ENCODE peak calls at places on chromosome 22, in four cellular contexts. One of them, this sample, is unnamed.

GRCh38 chr22:35352214-35353111 is 28.4 kb upstream of the HMOX1 start:
- DNase-seq in body of pancreas: peak
- DNase-seq in right atrium auricular region: peak
- DNase-seq in GM06990: peak
- DNase-seq in this sample: no peak

GRCh38 chr22:28023036-28023435 is 104.0 kb upstream of the PITPNB start:
- DNase-seq in body of pancreas: peak
- DNase-seq in GM06990: no peak
- DNase-seq in right atrium auricular region: peak
- DNase-seq in this sample: peak

GRCh38 chr22:41922336-41922735 is 4.3 kb downstream of the TNFRSF13C start:
- DNase-seq in body of pancreas: no peak
- DNase-seq in GM06990: no peak
- DNase-seq in right atrium auricular region: no peak
- DNase-seq in this sample: no peak

GRCh38 chr22:26127126-26127525 is 42.1 kb upstream of the SEZ6L start:
- DNase-seq in GM06990: no peak
- DNase-seq in body of pancreas: no peak
- DNase-seq in right atrium auricular region: no peak
- DNase-seq in this sample: no peak

GRCh38 chr22:42959472-42960145 is 55.3 kb downstream of the PACSIN2 start:
- DNase-seq in right atrium auricular region: peak
- DNase-seq in body of pancreas: peak
- DNase-seq in GM06990: no peak
- DNase-seq in this sample: no peak

GRCh38 chr22:27718186-27719032 is 83.1 kb downstream of the MN1 start:
- DNase-seq in right atrium auricular region: peak
- DNase-seq in body of pancreas: peak
- DNase-seq in GM06990: no peak
- DNase-seq in this sample: peak

GRCh38 chr22:23606204-23607131 is 25.7 kb downstream of the DRICH1 start:
- DNase-seq in GM06990: no peak
- DNase-seq in right atrium auricular region: no peak
- DNase-seq in body of pancreas: no peak
- DNase-seq in this sample: no peak

GRCh38 chr22:17974703-17975372 is 49.5 kb downstream of the MICAL3 start:
- DNase-seq in GM06990: peak
- DNase-seq in right atrium auricular region: no peak
- DNase-seq in body of pancreas: no peak
- DNase-seq in this sample: no peak

GRCh38 chr22:46056169-46057041 is 79.4 kb upstream of the WNT7B start:
- DNase-seq in body of pancreas: peak
- DNase-seq in GM06990: no peak
- DNase-seq in right atrium auricular region: no peak
- DNase-seq in this sample: no peak

GRCh38 chr22:26502688-26503561 is 9.3 kb downstream of the TFIP11 start:
- DNase-seq in GM06990: peak
- DNase-seq in body of pancreas: no peak
- DNase-seq in right atrium auricular region: no peak
- DNase-seq in this sample: no peak

GRCh38 chr22:38872172-38872830 is at the start of gene CBX6:
- DNase-seq in body of pancreas: peak
- DNase-seq in right atrium auricular region: peak
- DNase-seq in GM06990: peak
- DNase-seq in this sample: peak

GRCh38 chr22:36374603-36375024 is 13.2 kb downstream of the MYH9 start:
- DNase-seq in GM06990: no peak
- DNase-seq in body of pancreas: no peak
- DNase-seq in right atrium auricular region: no peak
- DNase-seq in this sample: no peak

GRCh38 chr22:43014062-43014875 is 680 bp downstream of the PACSIN2 start:
- DNase-seq in GM06990: peak
- DNase-seq in body of pancreas: peak
- DNase-seq in right atrium auricular region: no peak
- DNase-seq in this sample: no peak

GRCh38 chr22:45237065-45237990 is 3.4 kb downstream of the KIAA0930 start:
- DNase-seq in body of pancreas: no peak
- DNase-seq in GM06990: no peak
- DNase-seq in right atrium auricular region: no peak
- DNase-seq in this sample: no peak

GRCh38 chr22:29621761-29622526 is 18.5 kb downstream of the NF2 start:
- DNase-seq in body of pancreas: no peak
- DNase-seq in right atrium auricular region: no peak
- DNase-seq in GM06990: no peak
- DNase-seq in this sample: no peak

GRCh38 chr22:24444251-24444650 is 16.9 kb downstream of the ADORA2A start:
- DNase-seq in GM06990: no peak
- DNase-seq in body of pancreas: no peak
- DNase-seq in right atrium auricular region: no peak
- DNase-seq in this sample: no peak

GRCh38 chr22:22408731-22409696 is 99.5 kb downstream of the ZNF280B start:
- DNase-seq in GM06990: peak
- DNase-seq in right atrium auricular region: peak
- DNase-seq in body of pancreas: peak
- DNase-seq in this sample: peak

GRCh38 chr22:46763051-46763705 is 728 bp downstream of the TBC1D22A start:
- DNase-seq in right atrium auricular region: peak
- DNase-seq in GM06990: peak
- DNase-seq in body of pancreas: no peak
- DNase-seq in this sample: no peak

GRCh38 chr22:42562282-42562681 is 8.5 kb downstream of the SERHL2 start:
- DNase-seq in right atrium auricular region: no peak
- DNase-seq in body of pancreas: no peak
- DNase-seq in GM06990: peak
- DNase-seq in this sample: no peak

GRCh38 chr22:23282089-23282501 is 101.8 kb downstream of the BCR start:
- DNase-seq in right atrium auricular region: peak
- DNase-seq in body of pancreas: peak
- DNase-seq in GM06990: no peak
- DNase-seq in this sample: peak

GRCh38 chr22:46347646-46348045 is 12.1 kb downstream of the TRMU start:
- DNase-seq in GM06990: no peak
- DNase-seq in right atrium auricular region: no peak
- DNase-seq in body of pancreas: no peak
- DNase-seq in this sample: no peak

GRCh38 chr22:23204541-23205157 is 24.3 kb downstream of the BCR start:
- DNase-seq in right atrium auricular region: peak
- DNase-seq in body of pancreas: peak
- DNase-seq in GM06990: no peak
- DNase-seq in this sample: no peak

GRCh38 chr22:27223317-27224177 is 566.2 kb downstream of the MIAT start:
- DNase-seq in right atrium auricular region: no peak
- DNase-seq in GM06990: no peak
- DNase-seq in body of pancreas: no peak
- DNase-seq in this sample: no peak

GRCh38 chr22:26471522-26471921 is 12.1 kb downstream of the HPS4 start:
- DNase-seq in right atrium auricular region: no peak
- DNase-seq in body of pancreas: no peak
- DNase-seq in GM06990: no peak
- DNase-seq in this sample: no peak

GRCh38 chr22:35838849-35839646 is 121.4 kb downstream of the APOL5 start:
- DNase-seq in right atrium auricular region: no peak
- DNase-seq in GM06990: no peak
- DNase-seq in body of pancreas: no peak
- DNase-seq in this sample: no peak

GRCh38 chr22:46545041-46545796 is 7.8 kb upstream of the CELSR1 start:
- DNase-seq in GM06990: no peak
- DNase-seq in body of pancreas: no peak
- DNase-seq in right atrium auricular region: no peak
- DNase-seq in this sample: no peak

GRCh38 chr22:31952459-31952858 is 8.1 kb downstream of the YWHAH start:
- DNase-seq in right atrium auricular region: no peak
- DNase-seq in body of pancreas: no peak
- DNase-seq in GM06990: no peak
- DNase-seq in this sample: no peak

GRCh38 chr22:31948002-31948401 is 3.7 kb downstream of the YWHAH start:
- DNase-seq in body of pancreas: peak
- DNase-seq in right atrium auricular region: no peak
- DNase-seq in GM06990: no peak
- DNase-seq in this sample: no peak

GRCh38 chr22:31952094-31952401 is 7.7 kb downstream of the YWHAH start:
- DNase-seq in GM06990: no peak
- DNase-seq in body of pancreas: no peak
- DNase-seq in right atrium auricular region: no peak
- DNase-seq in this sample: no peak

GRCh38 chr22:31951201-31952093 is 7.1 kb downstream of the YWHAH start:
- DNase-seq in right atrium auricular region: no peak
- DNase-seq in GM06990: no peak
- DNase-seq in body of pancreas: no peak
- DNase-seq in this sample: no peak

GRCh38 chr22:31950226-31950625 is 5.9 kb downstream of the YWHAH start:
- DNase-seq in right atrium auricular region: no peak
- DNase-seq in body of pancreas: no peak
- DNase-seq in GM06990: no peak
- DNase-seq in this sample: no peak
- TF ChIP-seq CTCF in right atrium auricular region: no peak
- TF ChIP-seq CTCF in body of pancreas: no peak
- TF ChIP-seq CTCF in GM06990: no peak
- TF ChIP-seq CTCF in this sample: no peak

GRCh38 chr22:48488611-48489456 is 1338.8 kb downstream of the BRD1 start:
- DNase-seq in GM06990: no peak
- DNase-seq in body of pancreas: no peak
- DNase-seq in right atrium auricular region: no peak
- DNase-seq in this sample: peak

GRCh38 chr22:48485144-48486135 is 1342.2 kb downstream of the BRD1 start:
- DNase-seq in GM06990: no peak
- DNase-seq in body of pancreas: no peak
- DNase-seq in right atrium auricular region: no peak
- DNase-seq in this sample: no peak

GRCh38 chr22:48483764-48484528 is 1343.7 kb downstream of the BRD1 start:
- DNase-seq in right atrium auricular region: no peak
- DNase-seq in GM06990: no peak
- DNase-seq in body of pancreas: no peak
- DNase-seq in this sample: peak

GRCh38 chr22:48488149-48488551 is 1339.5 kb downstream of the BRD1 start:
- DNase-seq in right atrium auricular region: no peak
- DNase-seq in body of pancreas: no peak
- DNase-seq in GM06990: no peak
- DNase-seq in this sample: no peak

DNA sequence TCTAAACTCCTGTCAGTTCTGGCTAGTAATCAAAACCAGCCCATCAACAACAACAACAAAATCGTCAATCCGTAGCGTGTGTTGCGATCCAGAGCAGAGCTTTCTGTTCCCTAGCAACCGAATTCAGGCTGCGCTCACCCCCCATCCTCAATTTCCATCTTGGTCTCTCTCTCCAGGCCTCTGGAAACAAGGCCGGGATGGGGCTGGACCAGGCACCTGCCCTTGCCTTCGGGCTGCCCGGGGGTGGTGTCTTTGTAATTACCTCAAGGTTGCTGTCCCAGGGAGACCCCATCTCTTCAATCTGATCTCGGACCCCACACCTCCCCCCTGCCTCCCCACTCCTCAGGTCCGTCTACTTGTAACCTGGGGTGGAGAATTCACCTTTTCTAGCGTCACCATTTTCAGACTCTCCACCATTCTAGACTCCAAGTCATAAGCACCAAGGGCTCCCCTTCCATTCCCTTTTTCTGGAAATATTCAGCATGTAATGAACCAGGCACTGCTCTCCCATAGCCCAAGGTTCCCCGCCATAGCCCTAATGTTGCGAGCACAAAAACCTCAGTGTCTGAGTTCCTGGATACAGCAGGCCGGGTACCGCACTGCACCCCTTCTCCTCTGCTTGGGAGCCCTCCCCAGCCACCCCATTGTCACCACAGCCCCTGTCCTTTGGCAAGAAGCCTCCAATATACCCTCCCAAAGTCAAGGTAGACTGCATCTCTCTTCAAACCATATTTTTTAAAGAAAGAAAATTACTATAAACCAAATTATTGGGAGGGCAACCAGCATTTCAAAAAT is 1341.3 kb downstream of the BRD1 start:
- DNase-seq in body of pancreas: no peak
- DNase-seq in GM06990: no peak
- DNase-seq in right atrium auricular region: no peak
- DNase-seq in this sample: no peak
- TF ChIP-seq CTCF in body of pancreas: no peak
- TF ChIP-seq CTCF in GM06990: no peak
- TF ChIP-seq CTCF in right atrium auricular region: no peak
- TF ChIP-seq CTCF in this sample: no peak

GRCh38 chr22:48496987-48497650 is 1330.6 kb downstream of the BRD1 start:
- DNase-seq in body of pancreas: no peak
- DNase-seq in GM06990: no peak
- DNase-seq in right atrium auricular region: no peak
- DNase-seq in this sample: no peak
- TF ChIP-seq CTCF in body of pancreas: no peak
- TF ChIP-seq CTCF in GM06990: no peak
- TF ChIP-seq CTCF in right atrium auricular region: no peak
- TF ChIP-seq CTCF in this sample: no peak

GRCh38 chr22:19943665-19944026 is 2.0 kb upstream of the TXNRD2 start:
- DNase-seq in body of pancreas: no peak
- DNase-seq in GM06990: no peak
- DNase-seq in right atrium auricular region: no peak
- DNase-seq in this sample: no peak
- TF ChIP-seq CTCF in body of pancreas: peak
- TF ChIP-seq CTCF in GM06990: peak
- TF ChIP-seq CTCF in right atrium auricular region: no peak
- TF ChIP-seq CTCF in this sample: no peak

DNA sequence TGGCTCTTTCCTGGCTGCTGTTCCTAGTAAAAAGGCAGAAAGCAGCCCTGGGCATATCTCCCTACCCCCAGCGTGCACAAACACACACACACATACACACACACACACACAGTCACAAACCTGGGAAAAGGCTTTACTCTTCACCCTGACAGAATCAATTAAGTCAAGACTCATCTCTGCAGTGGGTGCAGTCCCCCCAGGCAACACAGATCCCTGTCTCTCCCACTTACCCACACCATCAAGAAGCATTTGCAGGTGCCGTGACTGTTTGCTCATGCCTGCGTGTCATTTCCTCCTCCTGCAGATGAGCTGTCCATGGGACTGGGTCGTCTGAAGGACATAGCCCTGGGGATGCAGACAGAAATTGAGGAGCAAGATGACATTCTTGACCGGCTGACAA is 28.6 kb downstream of the SNAP29 start:
- DNase-seq in right atrium auricular region: no peak
- DNase-seq in GM06990: no peak
- DNase-seq in body of pancreas: no peak
- DNase-seq in this sample: no peak
- TF ChIP-seq CTCF in right atrium auricular region: no peak
- TF ChIP-seq CTCF in GM06990: no peak
- TF ChIP-seq CTCF in body of pancreas: no peak
- TF ChIP-seq CTCF in this sample: no peak

DNA sequence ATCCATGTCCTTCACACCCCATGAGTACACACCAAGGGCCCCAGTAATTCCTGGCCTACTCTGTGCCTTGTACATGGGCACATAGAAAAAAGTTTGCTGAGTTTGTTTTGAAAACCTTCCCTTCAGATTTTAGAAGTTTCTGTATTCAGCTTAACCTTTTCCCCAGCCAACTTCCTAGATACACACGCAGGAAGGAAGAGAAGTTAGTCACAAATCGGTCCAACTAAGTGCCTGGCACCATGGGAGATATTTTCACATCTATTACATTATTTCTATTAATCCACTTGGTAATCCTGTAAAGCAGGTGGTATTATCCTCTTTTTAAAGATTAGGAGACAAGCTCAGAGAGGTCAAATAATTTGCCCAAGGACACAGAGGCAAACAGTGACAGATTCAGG is 5.8 kb downstream of the LIMK2 start:
- DNase-seq in right atrium auricular region: no peak
- DNase-seq in body of pancreas: no peak
- DNase-seq in GM06990: no peak
- DNase-seq in this sample: no peak
- TF ChIP-seq CTCF in right atrium auricular region: no peak
- TF ChIP-seq CTCF in body of pancreas: no peak
- TF ChIP-seq CTCF in GM06990: no peak
- TF ChIP-seq CTCF in this sample: no peak